ENCODE peak calls at places on chromosomes 12 and 14, in six cellular contexts. W is nucleus accumbens, L is GDM1, I is nephron progenitor cell, F is Calu3, M is WERI-Rb-1. R is an unnamed sample.
A peak's percentile ranks its signal among the peaks of the same experiment; 100 is the strongest.

GRCh38 chr14:72941286-72941985 is 15.2 kb downstream of the DCAF4 start:
- DNase-seq in W (no peak), L (no peak), I (no peak), F (no peak), M (no peak), R (no peak)

GRCh38 chr14:93142854-93143652 is 27.3 kb upstream of the ITPK1 start:
- DNase-seq in W (no peak), L (no peak), I (no peak), F (no peak), M (no peak), R (no peak)

GRCh38 chr12:86264451-86265328 is 8.5 kb upstream of the MGAT4C start:
- DNase-seq in W (no peak), L (no peak), I (peak; percentile 28), F (peak; percentile 79), M (no peak), R (no peak)

GRCh38 chr12:50111417-50111692 is 681 bp upstream of the COX14 start:
- DNase-seq in W (no peak), L (no peak), I (no peak), F (no peak), M (no peak), R (no peak)

GRCh38 chr14:71403673-71404072 is 496.4 kb downstream of the PCNX1 start:
- DNase-seq in W (no peak), L (no peak), I (no peak), F (peak; percentile 29), M (peak; percentile 32), R (peak; percentile 16)

GRCh38 chr12:120367252-120367923 is 1.6 kb downstream of the MSI1 start:
- DNase-seq in W (peak; percentile 7), L (no peak), I (peak; percentile 56), F (peak; percentile 34), M (peak; percentile 79), R (no peak)

GRCh38 chr14:105065280-105066228 is at the start of gene GPR132:
- DNase-seq in W (no peak), L (peak; percentile 86), I (no peak), F (peak; percentile 66), M (no peak), R (peak; percentile 88)

GRCh38 chr12:66036317-66036716 is 94.2 kb downstream of the LLPH start:
- DNase-seq in W (no peak), L (no peak), I (no peak), F (peak; percentile 5), M (no peak), R (no peak)

GRCh38 chr14:20811994-20812393 is 9.3 kb upstream of the RNASE1 start:
- DNase-seq in W (no peak), L (peak; percentile 43), I (no peak), F (no peak), M (no peak), R (no peak)

GRCh38 chr14:85934123-85934885 is 404.4 kb downstream of the FLRT2 start:
- DNase-seq in W (no peak), L (peak; percentile 48), I (no peak), F (peak; percentile 14), M (no peak), R (peak; percentile 58)

GRCh38 chr12:442235-442884 is 17.4 kb upstream of the B4GALNT3 start:
- DNase-seq in W (peak; percentile 32), L (peak; percentile 12), I (peak; percentile 72), F (peak; percentile 61), M (peak; percentile 52), R (peak; percentile 28)

GRCh38 chr12:44464180-44464579 is 411.9 kb downstream of the NELL2 start:
- DNase-seq in W (no peak), L (no peak), I (no peak), F (no peak), M (no peak), R (no peak)

GRCh38 chr12:16189849-16190248 is 87.6 kb downstream of the SLC15A5 start:
- DNase-seq in W (no peak), L (no peak), I (no peak), F (no peak), M (peak; percentile 18), R (no peak)

GRCh38 chr12:122282066-122282465 is 15.8 kb upstream of the VPS33A start:
- DNase-seq in W (no peak), L (no peak), I (no peak), F (no peak), M (no peak), R (no peak)

GRCh38 chr14:93263416-93263815 is 56.4 kb downstream of the UBR7 start:
- DNase-seq in W (no peak), L (no peak), I (no peak), F (no peak), M (no peak), R (no peak)

GRCh38 chr12:607541-608001 is 55.7 kb downstream of the NINJ2 start:
- DNase-seq in W (no peak), L (no peak), I (no peak), F (peak; percentile 26), M (no peak), R (no peak)

GRCh38 chr14:78524766-78525165 is 354.6 kb downstream of the NRXN3 start:
- DNase-seq in W (no peak), L (no peak), I (no peak), F (no peak), M (peak; percentile 88), R (no peak)

GRCh38 chr14:104148433-104149277 is 10.3 kb downstream of the KIF26A start:
- DNase-seq in W (no peak), L (no peak), I (no peak), F (no peak), M (no peak), R (no peak)

R was measured in activated T-helper 2 cell treated with anti-CD3 and anti-CD28 coated beads, Interferon-gamma antibody, Interleukin-2, Interleukin-4, amounts not matched to agents 10 μg/mL and 5 μg/mL and 100 μg/mL, durations not matched to agents 14 hours and 24 hours and 36 hours.